ENCODE peak calls at places on chromosomes 2 and 18, in four cellular contexts. One of them, this sample, is unnamed. For H3K9me3 and H3K27me3, the result is how much of the 10 kb centered on the place peaks cover.

GRCh38 chr2:212940816-212941215 is 210.6 kb downstream of the IKZF2 start:
- DNase-seq in heart right ventricle: peak
- DNase-seq in cardiac muscle cell: peak
- DNase-seq in neuronal stem cell: peak
- DNase-seq in this sample: peak

GRCh38 chr2:13046557-13047165 is 329.9 kb downstream of the TRIB2 start:
- DNase-seq in heart right ventricle: no peak
- DNase-seq in neuronal stem cell: no peak
- DNase-seq in cardiac muscle cell: peak
- DNase-seq in this sample: no peak

GRCh38 chr18:44834867-44835469 is 154.3 kb downstream of the SETBP1 start:
- DNase-seq in neuronal stem cell: no peak
- DNase-seq in cardiac muscle cell: no peak
- DNase-seq in heart right ventricle: no peak
- DNase-seq in this sample: no peak

GRCh38 chr2:172635548-172635947 is 79.7 kb downstream of the PDK1 start:
- DNase-seq in neuronal stem cell: no peak
- DNase-seq in heart right ventricle: no peak
- DNase-seq in cardiac muscle cell: no peak
- DNase-seq in this sample: no peak

GRCh38 chr2:201969938-201970785 is 63.5 kb upstream of the FZD7 start:
- DNase-seq in cardiac muscle cell: peak
- DNase-seq in heart right ventricle: no peak
- DNase-seq in neuronal stem cell: no peak
- DNase-seq in this sample: no peak

GRCh38 chr2:23916727-23917458 is 10.0 kb downstream of the ATAD2B start:
- DNase-seq in heart right ventricle: no peak
- DNase-seq in cardiac muscle cell: no peak
- DNase-seq in neuronal stem cell: no peak
- DNase-seq in this sample: no peak

GRCh38 chr18:79868168-79868784 is 70.5 kb downstream of the KCNG2 start:
- DNase-seq in cardiac muscle cell: no peak
- DNase-seq in heart right ventricle: no peak
- DNase-seq in neuronal stem cell: no peak
- DNase-seq in this sample: no peak

GRCh38 chr2:23563673-23564617 is 179.0 kb downstream of the KLHL29 start:
- DNase-seq in neuronal stem cell: no peak
- DNase-seq in cardiac muscle cell: peak
- DNase-seq in heart right ventricle: no peak
- DNase-seq in this sample: no peak

GRCh38 chr2:6772366-6772710 is 93.4 kb downstream of the CMPK2 start:
- DNase-seq in neuronal stem cell: peak
- DNase-seq in heart right ventricle: no peak
- DNase-seq in cardiac muscle cell: no peak
- DNase-seq in this sample: no peak

GRCh38 chr2:141105763-141106162 is 1025.1 kb downstream of the LRP1B start:
- DNase-seq in cardiac muscle cell: no peak
- DNase-seq in neuronal stem cell: no peak
- DNase-seq in heart right ventricle: no peak
- DNase-seq in this sample: no peak

GRCh38 chr2:97348265-97348664 is 235.3 kb downstream of the ANKRD36 start:
- DNase-seq in neuronal stem cell: no peak
- DNase-seq in heart right ventricle: no peak
- DNase-seq in cardiac muscle cell: no peak
- DNase-seq in this sample: no peak

GRCh38 chr2:230218411-230218810 is 1.4 kb downstream of the SP110 start:
- DNase-seq in heart right ventricle: no peak
- DNase-seq in neuronal stem cell: no peak
- DNase-seq in cardiac muscle cell: no peak
- DNase-seq in this sample: no peak

GRCh38 chr18:75083131-75083530 is 125.8 kb downstream of the PTGR3 start:
- DNase-seq in neuronal stem cell: no peak
- DNase-seq in heart right ventricle: no peak
- DNase-seq in cardiac muscle cell: no peak
- DNase-seq in this sample: no peak

GRCh38 chr2:132252191-132252893 is 90.6 kb upstream of the ANKRD30BL start:
- DNase-seq in cardiac muscle cell: no peak
- DNase-seq in heart right ventricle: no peak
- DNase-seq in neuronal stem cell: no peak
- DNase-seq in this sample: no peak

GRCh38 chr2:132253496-132254305 is 91.9 kb upstream of the ANKRD30BL start:
- DNase-seq in neuronal stem cell: no peak
- DNase-seq in heart right ventricle: no peak
- DNase-seq in cardiac muscle cell: no peak
- DNase-seq in this sample: no peak

GRCh38 chr2:132255714-132256113 is 94.0 kb upstream of the ANKRD30BL start:
- DNase-seq in heart right ventricle: no peak
- DNase-seq in cardiac muscle cell: no peak
- DNase-seq in neuronal stem cell: no peak
- DNase-seq in this sample: no peak

GRCh38 chr2:132256251-132256902 is 94.6 kb upstream of the ANKRD30BL start:
- DNase-seq in heart right ventricle: no peak
- DNase-seq in cardiac muscle cell: no peak
- DNase-seq in neuronal stem cell: no peak
- DNase-seq in this sample: no peak

DNA sequence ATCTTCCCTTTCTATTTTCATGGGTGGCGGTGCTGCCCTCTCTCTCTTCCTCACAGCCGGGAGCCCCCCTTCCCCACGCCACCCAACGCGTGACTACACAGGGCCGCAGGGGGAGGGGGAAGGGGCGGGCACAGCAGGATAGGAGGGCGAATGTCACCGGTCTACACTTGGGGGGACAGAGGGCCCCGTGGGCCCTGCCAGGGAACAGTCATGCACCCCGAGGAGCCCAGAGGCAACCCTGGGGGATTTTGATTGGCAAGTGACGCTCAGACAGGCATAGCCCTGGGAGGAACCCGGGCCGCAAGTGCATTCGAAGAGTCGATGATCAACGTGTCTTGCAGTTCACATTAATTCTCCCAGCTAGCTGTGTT is 91.1 kb upstream of the ANKRD30BL start:
- DNase-seq in heart right ventricle: no peak
- DNase-seq in cardiac muscle cell: no peak
- DNase-seq in neuronal stem cell: no peak
- DNase-seq in this sample: no peak
- H3K9me3 ChIP-seq in heart right ventricle: under half
- H3K9me3 ChIP-seq in cardiac muscle cell: under half
- H3K9me3 ChIP-seq in neuronal stem cell: under half
- H3K9me3 ChIP-seq in this sample: under half

GRCh38 chr2:44713170-44713569 is 228.3 kb upstream of the SIX3 start:
- DNase-seq in cardiac muscle cell: no peak
- DNase-seq in neuronal stem cell: no peak
- DNase-seq in heart right ventricle: no peak
- DNase-seq in this sample: no peak
- H3K27me3 ChIP-seq in cardiac muscle cell: under half
- H3K27me3 ChIP-seq in neuronal stem cell: under half
- H3K27me3 ChIP-seq in heart right ventricle: under half
- H3K27me3 ChIP-seq in this sample: under half

DNA sequence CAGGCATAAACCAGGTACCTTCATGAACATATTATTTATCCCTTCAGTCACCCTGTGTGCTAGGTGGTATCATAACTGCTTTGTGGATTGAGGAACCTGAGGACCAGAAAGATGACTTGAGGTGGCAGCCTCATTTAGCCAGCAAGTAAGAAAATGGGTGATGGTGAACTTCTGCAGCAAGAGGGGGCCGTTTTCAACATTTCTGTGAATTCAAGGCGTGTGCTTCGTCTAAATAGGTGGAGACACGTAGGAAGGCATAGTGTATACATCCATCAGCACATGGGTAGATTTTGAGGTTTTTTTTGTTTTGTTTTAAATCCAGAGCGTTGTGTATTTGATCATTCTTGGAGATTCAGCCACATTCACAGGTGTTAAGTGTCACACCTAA is 118.7 kb downstream of the SPTBN1 start:
- DNase-seq in heart right ventricle: no peak
- DNase-seq in neuronal stem cell: no peak
- DNase-seq in cardiac muscle cell: no peak
- DNase-seq in this sample: no peak
- H3K27ac ChIP-seq in heart right ventricle: peak
- H3K27ac ChIP-seq in neuronal stem cell: no peak
- H3K27ac ChIP-seq in cardiac muscle cell: no peak
- H3K27ac ChIP-seq in this sample: no peak

GRCh38 chr2:16153754-16154035 is 213.3 kb downstream of the MYCN start:
- DNase-seq in heart right ventricle: no peak
- DNase-seq in cardiac muscle cell: no peak
- DNase-seq in neuronal stem cell: no peak
- DNase-seq in this sample: no peak
- H3K9me3 ChIP-seq in heart right ventricle: under half
- H3K9me3 ChIP-seq in cardiac muscle cell: under half
- H3K9me3 ChIP-seq in neuronal stem cell: under half
- H3K9me3 ChIP-seq in this sample: under half

GRCh38 chr2:38473333-38474005 is 96.4 kb upstream of the ATL2 start:
- DNase-seq in neuronal stem cell: no peak
- DNase-seq in cardiac muscle cell: no peak
- DNase-seq in heart right ventricle: no peak
- DNase-seq in this sample: no peak
- H3K27me3 ChIP-seq in neuronal stem cell: under half
- H3K27me3 ChIP-seq in cardiac muscle cell: under half
- H3K27me3 ChIP-seq in heart right ventricle: under half
- H3K27me3 ChIP-seq in this sample: under half

GRCh38 chr2:85257359-85258193 is 70.2 kb downstream of the TGOLN2 start:
- DNase-seq in neuronal stem cell: no peak
- DNase-seq in cardiac muscle cell: peak
- DNase-seq in heart right ventricle: peak
- DNase-seq in this sample: no peak
- H3K27ac ChIP-seq in neuronal stem cell: peak
- H3K27ac ChIP-seq in cardiac muscle cell: no peak
- H3K27ac ChIP-seq in heart right ventricle: peak
- H3K27ac ChIP-seq in this sample: no peak

DNA sequence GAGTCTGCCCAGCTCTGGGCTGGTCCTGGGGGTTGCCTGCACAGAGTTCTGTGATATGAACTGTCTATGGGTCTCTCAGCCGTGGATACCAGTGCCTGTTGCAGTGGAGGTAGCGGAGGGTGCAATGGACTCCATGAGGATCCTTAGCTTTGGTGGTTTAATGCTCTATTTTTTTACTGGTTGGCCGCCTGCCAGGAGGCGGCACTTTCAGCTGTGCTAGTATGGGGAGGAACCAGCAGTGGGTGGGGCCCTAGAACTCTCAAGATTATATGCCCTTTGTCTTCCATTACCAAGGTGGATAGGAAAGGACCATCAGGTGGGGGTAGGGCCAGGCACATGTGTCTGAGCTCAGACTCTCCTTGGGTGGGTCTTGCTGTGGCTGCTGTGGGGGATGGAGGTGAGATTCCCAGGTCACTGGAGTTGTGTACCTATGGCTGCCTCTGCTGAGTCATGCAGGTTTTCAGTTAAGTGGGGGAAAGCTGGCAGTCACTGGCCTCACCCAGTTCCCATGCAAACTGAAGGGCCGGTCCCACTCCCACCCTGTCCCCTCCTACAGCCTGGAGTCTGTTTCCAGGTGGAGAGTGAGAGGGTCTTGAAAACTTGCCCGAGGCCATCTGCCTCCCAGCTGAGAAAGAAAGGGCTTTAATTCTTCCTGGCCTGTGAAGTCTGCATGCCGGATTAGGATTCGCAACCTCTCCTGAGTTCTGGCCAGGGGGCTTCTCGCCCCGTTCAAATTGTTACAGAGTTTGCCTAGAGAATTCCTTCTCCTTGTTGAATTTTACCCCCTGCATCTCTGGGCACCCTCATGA is 14.5 kb downstream of the KCNS3 start:
- DNase-seq in neuronal stem cell: no peak
- DNase-seq in heart right ventricle: no peak
- DNase-seq in cardiac muscle cell: no peak
- DNase-seq in this sample: no peak
- H3K9me3 ChIP-seq in neuronal stem cell: under half
- H3K9me3 ChIP-seq in heart right ventricle: under half
- H3K9me3 ChIP-seq in cardiac muscle cell: under half
- H3K9me3 ChIP-seq in this sample: under half

GRCh38 chr2:95344656-95345055 is 47.5 kb downstream of the KCNIP3 start:
- DNase-seq in cardiac muscle cell: no peak
- DNase-seq in neuronal stem cell: no peak
- DNase-seq in heart right ventricle: no peak
- DNase-seq in this sample: no peak

GRCh38 chr2:95346236-95346737 is 49.1 kb downstream of the KCNIP3 start:
- DNase-seq in cardiac muscle cell: peak
- DNase-seq in neuronal stem cell: peak
- DNase-seq in heart right ventricle: peak
- DNase-seq in this sample: no peak

GRCh38 chr2:95346738-95347671 is 49.9 kb downstream of the KCNIP3 start:
- DNase-seq in heart right ventricle: no peak
- DNase-seq in neuronal stem cell: peak
- DNase-seq in cardiac muscle cell: peak
- DNase-seq in this sample: no peak

GRCh38 chr2:95345066-95345414 is 47.9 kb downstream of the KCNIP3 start:
- DNase-seq in neuronal stem cell: no peak
- DNase-seq in cardiac muscle cell: no peak
- DNase-seq in heart right ventricle: no peak
- DNase-seq in this sample: no peak

GRCh38 chr2:95345415-95346235 is 48.5 kb downstream of the KCNIP3 start:
- DNase-seq in cardiac muscle cell: peak
- DNase-seq in neuronal stem cell: peak
- DNase-seq in heart right ventricle: peak
- DNase-seq in this sample: peak
- H3K27me3 ChIP-seq in cardiac muscle cell: half or more
- H3K27me3 ChIP-seq in neuronal stem cell: half or more
- H3K27me3 ChIP-seq in heart right ventricle: under half
- H3K27me3 ChIP-seq in this sample: under half

GRCh38 chr2:65395621-65396347 is 36.6 kb downstream of the SPRED2 start:
- DNase-seq in neuronal stem cell: no peak
- DNase-seq in heart right ventricle: no peak
- DNase-seq in cardiac muscle cell: no peak
- DNase-seq in this sample: no peak
- H3K27ac ChIP-seq in neuronal stem cell: no peak
- H3K27ac ChIP-seq in heart right ventricle: peak
- H3K27ac ChIP-seq in cardiac muscle cell: no peak
- H3K27ac ChIP-seq in this sample: no peak

GRCh38 chr2:239600194-239600593 is 199.4 kb upstream of the HDAC4 start:
- DNase-seq in neuronal stem cell: no peak
- DNase-seq in cardiac muscle cell: no peak
- DNase-seq in heart right ventricle: no peak
- DNase-seq in this sample: no peak
- H3K9me3 ChIP-seq in neuronal stem cell: under half
- H3K9me3 ChIP-seq in cardiac muscle cell: under half
- H3K9me3 ChIP-seq in heart right ventricle: under half
- H3K9me3 ChIP-seq in this sample: under half

This sample was measured in iPS DF 6.9.